ENCODE peak calls at places on chromosomes 12 and 14, in nine cellular contexts. R is activated naive CD4-positive, alpha-beta T cell treated with anti-CD3 and anti-CD28 coated beads, Interleukin-2, amount 10 ng/mL, durations not matched to agents 7 days and 5 days; S is right atrium auricular region; Z is NCI-H1694 treated with DMSO at 0.1 percent for 48 hours; A is naive B cell; H is posterior cingulate gyrus; O is B cell; U is COLO829; P is epithelial cell of prostate. L is an unnamed sample.

GRCh38 chr12:132277961-132278360 is 51.4 kb downstream of the GALNT9 start:
- DNase-seq in R (no peak), S (no peak), Z (no peak), A (no peak), H (no peak), O (no peak), U (no peak), P (no peak), L (no peak)

GRCh38 chr14:101594511-101595148 is 33.3 kb downstream of the DIO3 start:
- DNase-seq in R (no peak), S (no peak), Z (no peak), A (no peak), H (no peak), O (no peak), U (no peak), P (no peak), L (no peak)

GRCh38 chr14:29548948-29549370 is 378.7 kb downstream of the PRKD1 start:
- DNase-seq in R (no peak), S (no peak), Z (peak), A (no peak), H (no peak), O (peak), U (peak), P (peak), L (peak)

GRCh38 chr12:6871052-6871957 is 1.8 kb downstream of the SPSB2 start:
- DNase-seq in R (peak), S (no peak), Z (no peak), A (no peak), H (no peak), O (no peak), U (no peak), P (no peak), L (peak)

GRCh38 chr12:132154341-132154761 is 10.1 kb downstream of the NOC4L start:
- DNase-seq in R (no peak), S (no peak), Z (no peak), A (no peak), H (no peak), O (no peak), U (no peak), P (no peak), L (no peak)

GRCh38 chr12:31947971-31948370 is 11.2 kb upstream of the RESF1 start:
- DNase-seq in R (no peak), S (no peak), Z (no peak), A (no peak), H (no peak), O (no peak), U (no peak), P (no peak), L (no peak)

GRCh38 chr14:20440882-20441281 is 4.9 kb upstream of the KLHL33 start:
- DNase-seq in R (peak), S (no peak), Z (no peak), A (no peak), H (no peak), O (no peak), U (no peak), P (no peak), L (no peak)

GRCh38 chr12:117231750-117232149 is 41.5 kb upstream of the FBXO21 start:
- DNase-seq in R (no peak), S (no peak), Z (no peak), A (no peak), H (no peak), O (no peak), U (no peak), P (no peak), L (peak)

GRCh38 chr14:103576371-103577024 is 13.7 kb downstream of the COA8 start:
- DNase-seq in R (no peak), S (peak), Z (peak), A (no peak), H (peak), O (no peak), U (peak), P (no peak), L (no peak)

L was measured in NAMALWA.